ENCODE peak calls at places on chromosomes 16 and 17, in five cellular contexts. C is activated CD8-positive, alpha-beta T cell treated with anti-CD3 and anti-CD28 coated beads for 36 hours; B is MCF 10A; K is heart right ventricle; J is glutamatergic neuron. Q is an unnamed sample.

GRCh38 chr17:58741121-58741625 is 14.5 kb upstream of the PPM1E start:
- DNase-seq in J (no peak), C (no peak), B (peak; percentile 92), K (no peak), Q (no peak)

GRCh38 chr16:24731722-24732419 is 2.4 kb downstream of the TNRC6A start:
- DNase-seq in B (no peak), C (no peak), J (peak; percentile 38), K (peak; percentile 55), Q (no peak)

GRCh38 chr16:12067714-12068401 is 91.3 kb downstream of the SNX29 start:
- DNase-seq in K (peak; percentile 53), C (peak; percentile 53), B (peak; percentile 80), J (peak; percentile 38), Q (peak; percentile 81)

GRCh38 chr17:65314212-65314611 is 177.0 kb downstream of the RGS9 start:
- DNase-seq in K (no peak), J (no peak), C (peak; percentile 28), B (no peak), Q (no peak)

GRCh38 chr16:35533683-35534082 is 2074.3 kb downstream of the TP53TG3F start:
- DNase-seq in J (no peak), C (no peak), B (peak; percentile 0), K (no peak), Q (no peak)

GRCh38 chr16:59886021-59886420 is 1151.9 kb upstream of the GOT2 start:
- DNase-seq in K (peak; percentile 53), C (no peak), J (no peak), B (peak; percentile 88), Q (no peak)

GRCh38 chr17:39828443-39828842 is 35.7 kb downstream of the IKZF3 start:
- DNase-seq in J (no peak), K (no peak), C (no peak), B (peak; percentile 18), Q (no peak)

GRCh38 chr17:15384142-15384803 is 42.9 kb upstream of the TEKT3 start:
- DNase-seq in C (no peak), J (no peak), K (peak; percentile 42), B (peak; percentile 11), Q (no peak)

GRCh38 chr16:26240807-26241206 is 549.0 kb downstream of the HS3ST4 start:
- DNase-seq in C (no peak), B (no peak), K (no peak), J (no peak), Q (no peak)

GRCh38 chr16:66902648-66903543 is 15.8 kb downstream of the CDH16 start:
- DNase-seq in K (peak; percentile 76), C (no peak), B (no peak), J (no peak), Q (no peak)

GRCh38 chr17:63592797-63593196 is 7.9 kb upstream of the TACO1 start:
- DNase-seq in C (no peak), B (no peak), K (no peak), J (no peak), Q (no peak)

GRCh38 chr16:68381363-68381724 is 67.0 kb downstream of the SMPD3 start:
- DNase-seq in B (no peak), C (no peak), J (no peak), K (no peak), Q (no peak)

GRCh38 chr16:88459366-88460055 is 6.4 kb downstream of the ZFPM1 start:
- DNase-seq in B (no peak), K (no peak), C (no peak), J (no peak), Q (no peak)

GRCh38 chr16:51155199-51155607 is 4.1 kb upstream of the SALL1 start:
- DNase-seq in B (no peak), J (no peak), C (no peak), K (no peak), Q (no peak)

GRCh38 chr17:73172252-73172651 is 7.4 kb downstream of the SSTR2 start:
- DNase-seq in C (no peak), B (no peak), K (no peak), J (no peak), Q (no peak)

GRCh38 chr16:31117384-31118222 is at the start of gene KAT8:
- DNase-seq in B (peak; percentile 99), C (peak; percentile 99), J (peak; percentile 97), K (peak; percentile 99), Q (peak; percentile 99)

GRCh38 chr16:57683599-57684545 is 10.7 kb upstream of the DRC7 start:
- DNase-seq in K (no peak), C (no peak), J (no peak), B (no peak), Q (no peak)

GRCh38 chr17:14330492-14330920 is 29.6 kb downstream of the HS3ST3B1 start:
- DNase-seq in K (no peak), C (no peak), B (no peak), J (no peak), Q (no peak)

GRCh38 chr17:50218771-50219315 is 17.4 kb upstream of the COL1A1 start:
- DNase-seq in C (no peak), K (no peak), J (no peak), B (peak; percentile 63), Q (peak; percentile 37)

GRCh38 chr17:36755586-36755985 is 154.2 kb downstream of the MRM1 start:
- DNase-seq in B (peak; percentile 35), C (peak; percentile 67), J (no peak), K (no peak), Q (peak; percentile 62)

GRCh38 chr16:66619534-66620418 is 15.3 kb downstream of the CMTM3 start:
- DNase-seq in J (no peak), K (no peak), C (no peak), B (peak; percentile 28), Q (peak; percentile 52)

GRCh38 chr16:72985148-72985882 is 62.6 kb downstream of the ZFHX3 start:
- DNase-seq in J (peak; percentile 70), C (no peak), B (peak; percentile 34), K (peak; percentile 71), Q (no peak)

DNA sequence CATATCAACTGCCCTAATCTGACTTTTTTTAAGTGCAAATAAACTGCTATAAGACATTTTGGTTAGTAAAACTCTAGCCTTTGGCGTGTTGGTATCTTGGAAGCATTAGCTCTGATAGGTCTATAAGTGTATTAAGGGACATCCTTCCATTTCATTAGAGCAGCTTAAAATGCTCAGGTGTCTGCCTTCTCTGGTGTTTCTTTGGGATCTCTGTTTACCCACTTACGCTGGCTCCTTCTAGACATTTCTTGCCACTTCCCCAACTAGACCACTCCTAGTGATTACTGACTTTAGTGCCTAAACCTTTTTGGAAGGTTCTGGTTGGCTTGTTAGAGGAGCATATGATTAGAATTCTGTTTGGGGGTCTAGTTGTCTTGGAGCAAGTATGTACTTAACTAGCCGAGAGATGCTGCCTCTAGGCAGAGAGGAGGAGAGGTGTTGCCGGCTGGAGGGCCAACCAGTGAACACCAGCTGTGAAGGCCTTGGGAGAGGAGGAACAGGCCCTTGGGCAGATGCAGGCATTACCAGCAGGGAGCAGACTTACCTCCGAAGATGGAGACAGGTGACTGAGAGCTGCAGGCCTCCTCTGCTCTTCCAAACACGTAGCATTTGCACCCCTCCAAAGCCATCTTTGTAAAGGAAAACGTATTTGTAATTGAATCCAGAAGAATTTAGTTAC is 15.2 kb upstream of the CLEC18C start:
- DNase-seq in J (no peak), C (no peak), B (no peak), K (peak; percentile 1), Q (peak; percentile 35)
- TF ChIP-seq CTCF in J (no peak), C (no peak), B (no peak), K (no peak), Q (no peak)

GRCh38 chr17:30600830-30601494 is 123.8 kb downstream of the GOSR1 start:
- DNase-seq in B (peak; percentile 45), J (no peak), C (peak; percentile 35), K (no peak), Q (peak; percentile 52)

GRCh38 chr17:30599424-30600061 is 122.3 kb downstream of the GOSR1 start:
- DNase-seq in J (no peak), K (no peak), C (no peak), B (no peak), Q (no peak)

GRCh38 chr17:30597776-30598288 is 120.6 kb downstream of the GOSR1 start:
- DNase-seq in C (no peak), K (no peak), J (no peak), B (no peak), Q (no peak)

GRCh38 chr17:30605027-30605426 is 127.8 kb downstream of the GOSR1 start:
- DNase-seq in C (no peak), B (no peak), K (no peak), J (no peak), Q (no peak)

DNA sequence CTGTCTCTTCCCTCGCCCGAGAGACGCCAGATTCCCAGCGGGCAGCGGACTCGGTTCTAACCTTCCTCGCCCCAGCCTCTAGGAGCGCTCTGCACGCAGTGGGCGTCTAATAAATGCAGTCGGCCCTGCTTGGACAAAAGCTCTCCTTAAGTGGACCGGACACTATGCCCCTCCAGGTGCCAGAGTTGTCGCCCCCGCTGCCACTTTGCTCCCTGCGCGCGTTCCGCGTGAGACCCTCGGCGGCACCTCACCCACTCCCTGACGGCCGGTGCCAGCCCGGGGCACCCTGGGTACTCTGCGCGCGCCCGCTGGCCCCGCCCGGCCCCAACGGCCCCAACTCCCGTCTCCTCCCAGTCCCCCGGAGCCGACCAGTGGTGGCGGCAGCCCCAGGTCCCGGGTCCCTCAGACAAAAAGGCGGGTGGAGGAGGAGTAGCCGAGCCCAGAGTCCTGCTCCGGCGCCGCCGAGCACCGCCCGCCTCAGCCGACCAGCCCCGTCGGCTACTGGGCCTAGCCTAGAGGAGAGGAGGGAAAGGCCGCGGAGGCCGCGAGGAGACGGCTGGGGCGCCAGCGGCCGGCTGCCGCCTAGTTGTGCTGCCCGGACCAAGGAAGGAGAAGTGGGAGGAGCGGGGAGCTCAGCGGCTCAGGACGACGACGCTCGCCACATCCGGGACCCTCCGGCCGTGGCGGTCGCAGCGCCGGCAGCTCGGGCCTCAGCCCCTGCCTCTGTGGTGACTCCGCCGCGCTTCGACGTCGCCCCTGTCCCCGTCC is 123.0 kb downstream of the GOSR1 start:
- DNase-seq in C (peak; percentile 75), J (peak; percentile 84), B (peak; percentile 86), K (peak; percentile 83), Q (peak; percentile 86)
- TF ChIP-seq CTCF in C (peak; percentile 67), J (peak; percentile 14), B (peak; percentile 85), K (peak; percentile 47), Q (peak; percentile 31)

GRCh38 chr16:84048306-84048705 is 5.7 kb upstream of the SLC38A8 start:
- DNase-seq in K (no peak), C (peak; percentile 11), B (peak; percentile 33), J (no peak), Q (no peak)
- TF ChIP-seq CTCF in K (no peak), C (no peak), B (no peak), J (peak; percentile 13), Q (no peak)

DNA sequence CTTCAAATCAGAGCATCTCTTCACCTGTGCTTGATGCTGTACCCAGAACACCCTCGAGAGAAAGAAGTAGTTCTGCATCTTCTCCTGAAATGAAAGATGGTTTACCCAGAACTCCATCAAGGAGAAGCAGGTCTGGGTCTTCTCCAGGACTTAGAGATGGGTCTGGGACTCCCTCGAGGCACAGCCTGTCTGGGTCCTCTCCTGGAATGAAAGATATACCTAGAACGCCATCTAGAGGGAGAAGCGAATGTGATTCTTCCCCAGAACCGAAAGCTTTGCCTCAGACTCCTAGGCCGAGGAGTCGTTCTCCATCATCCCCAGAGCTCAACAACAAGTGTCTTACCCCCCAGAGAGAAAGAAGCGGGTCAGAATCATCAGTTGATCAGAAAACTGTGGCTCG is 12.3 kb downstream of the SRRM2 start:
- DNase-seq in J (no peak), B (no peak), C (no peak), K (no peak), Q (no peak)
- TF ChIP-seq CTCF in J (no peak), B (no peak), C (no peak), K (no peak), Q (no peak)

GRCh38 chr17:30809867-30810266 is 14.6 kb downstream of the CRLF3 start:
- DNase-seq in J (no peak), C (no peak), B (no peak), K (no peak), Q (no peak)

GRCh38 chr17:30808785-30809286 is 15.7 kb downstream of the CRLF3 start:
- DNase-seq in C (peak; percentile 54), K (no peak), J (no peak), B (no peak), Q (peak; percentile 74)

GRCh38 chr17:30805944-30806456 is 18.5 kb downstream of the CRLF3 start:
- DNase-seq in J (no peak), K (no peak), C (no peak), B (no peak), Q (no peak)
- TF ChIP-seq CTCF in J (peak; percentile 25), K (no peak), C (peak; percentile 56), B (no peak), Q (peak; percentile 3)

Q was measured in GM13976.